ENCODE peak calls at places on chromosomes 1 and 21, in six cellular contexts. One of them, this sample, is unnamed.

GRCh38 chr1:65703853-65704252 is 88.8 kb upstream of the PDE4B start:
- DNase-seq in tibial nerve: no peak
- DNase-seq in AG09319: no peak
- DNase-seq in NB4: no peak
- DNase-seq in BJ: no peak
- DNase-seq in endodermal cell: peak; percentile 58
- DNase-seq in this sample: no peak

GRCh38 chr1:59477286-59477685 is 180.4 kb downstream of the FGGY start:
- DNase-seq in BJ: peak; percentile 39
- DNase-seq in NB4: peak; percentile 90
- DNase-seq in AG09319: no peak
- DNase-seq in endodermal cell: no peak
- DNase-seq in tibial nerve: no peak
- DNase-seq in this sample: no peak

GRCh38 chr1:175481126-175482071 is 262.0 kb downstream of the TNR start:
- DNase-seq in AG09319: no peak
- DNase-seq in NB4: peak; percentile 38
- DNase-seq in tibial nerve: no peak
- DNase-seq in endodermal cell: no peak
- DNase-seq in BJ: no peak
- DNase-seq in this sample: no peak

GRCh38 chr21:14843991-14844390 is 220.8 kb downstream of the NRIP1 start:
- DNase-seq in BJ: no peak
- DNase-seq in AG09319: no peak
- DNase-seq in NB4: no peak
- DNase-seq in endodermal cell: no peak
- DNase-seq in tibial nerve: no peak
- DNase-seq in this sample: no peak

GRCh38 chr1:223175032-223175431 is 32.0 kb upstream of the TLR5 start:
- DNase-seq in endodermal cell: peak; percentile 62
- DNase-seq in AG09319: no peak
- DNase-seq in NB4: no peak
- DNase-seq in tibial nerve: no peak
- DNase-seq in BJ: no peak
- DNase-seq in this sample: no peak

GRCh38 chr1:194118086-194118485 is 931.7 kb upstream of the B3GALT2 start:
- DNase-seq in AG09319: no peak
- DNase-seq in NB4: no peak
- DNase-seq in endodermal cell: no peak
- DNase-seq in BJ: no peak
- DNase-seq in tibial nerve: no peak
- DNase-seq in this sample: no peak

GRCh38 chr1:160781129-160781808 is 14.7 kb upstream of the LY9 start:
- DNase-seq in AG09319: no peak
- DNase-seq in BJ: no peak
- DNase-seq in NB4: no peak
- DNase-seq in endodermal cell: no peak
- DNase-seq in tibial nerve: no peak
- DNase-seq in this sample: no peak

GRCh38 chr1:23751050-23751814 is 8.0 kb downstream of the ELOA start:
- DNase-seq in tibial nerve: no peak
- DNase-seq in BJ: no peak
- DNase-seq in NB4: peak; percentile 70
- DNase-seq in endodermal cell: peak; percentile 81
- DNase-seq in AG09319: no peak
- DNase-seq in this sample: no peak

GRCh38 chr1:2821970-2822620 is 20.6 kb upstream of the TTC34 start:
- DNase-seq in AG09319: no peak
- DNase-seq in tibial nerve: no peak
- DNase-seq in endodermal cell: no peak
- DNase-seq in BJ: no peak
- DNase-seq in NB4: peak; percentile 16
- DNase-seq in this sample: no peak

GRCh38 chr1:33875857-33876256 is 12.0 kb downstream of the HMGB4 start:
- DNase-seq in NB4: no peak
- DNase-seq in AG09319: no peak
- DNase-seq in BJ: no peak
- DNase-seq in tibial nerve: no peak
- DNase-seq in endodermal cell: no peak
- DNase-seq in this sample: no peak

GRCh38 chr1:26175346-26175745 is 1.9 kb upstream of the CNKSR1 start:
- DNase-seq in NB4: no peak
- DNase-seq in tibial nerve: no peak
- DNase-seq in endodermal cell: no peak
- DNase-seq in BJ: no peak
- DNase-seq in AG09319: no peak
- DNase-seq in this sample: no peak

GRCh38 chr1:26181586-26182371 is 4.5 kb downstream of the CNKSR1 start:
- DNase-seq in NB4: no peak
- DNase-seq in endodermal cell: no peak
- DNase-seq in tibial nerve: no peak
- DNase-seq in BJ: no peak
- DNase-seq in AG09319: no peak
- DNase-seq in this sample: peak; percentile 55

GRCh38 chr1:26182372-26182675 is 5.0 kb downstream of the CNKSR1 start:
- DNase-seq in NB4: no peak
- DNase-seq in AG09319: no peak
- DNase-seq in BJ: no peak
- DNase-seq in endodermal cell: no peak
- DNase-seq in tibial nerve: no peak
- DNase-seq in this sample: no peak

GRCh38 chr1:26180010-26180506 is 2.8 kb downstream of the CNKSR1 start:
- DNase-seq in NB4: no peak
- DNase-seq in AG09319: no peak
- DNase-seq in BJ: no peak
- DNase-seq in endodermal cell: no peak
- DNase-seq in tibial nerve: no peak
- DNase-seq in this sample: no peak

DNA sequence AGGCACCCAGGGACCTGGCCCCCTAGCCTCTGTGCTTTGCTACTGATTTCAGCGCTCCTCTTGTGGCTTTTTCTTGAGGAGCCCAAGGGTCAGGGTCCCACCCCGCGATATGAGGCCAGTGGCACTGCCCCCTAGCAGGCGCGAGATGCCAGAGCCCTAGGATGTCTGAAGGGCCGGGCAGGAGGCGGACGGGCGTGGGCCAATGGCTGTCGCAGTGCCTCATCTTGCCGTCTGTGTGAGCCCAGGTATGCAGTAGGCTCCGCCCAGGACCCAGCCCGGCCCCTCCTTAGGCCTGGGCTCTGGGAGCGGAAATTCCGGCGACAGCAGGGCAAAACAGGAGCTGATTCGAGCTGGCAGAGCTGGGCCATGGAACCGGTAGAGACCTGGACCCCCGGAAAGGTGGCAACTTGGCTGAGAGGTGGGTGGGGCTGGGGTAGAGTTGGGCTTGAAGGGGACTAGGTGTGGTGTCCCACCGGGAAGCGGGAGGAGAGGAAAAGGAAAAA is at the start of gene CNKSR1:
- DNase-seq in endodermal cell: peak; percentile 98
- DNase-seq in NB4: no peak
- DNase-seq in AG09319: no peak
- DNase-seq in BJ: no peak
- DNase-seq in tibial nerve: no peak
- DNase-seq in this sample: no peak
- TF ChIP-seq CTCF in endodermal cell: peak; percentile 72
- TF ChIP-seq CTCF in NB4: no peak
- TF ChIP-seq CTCF in AG09319: no peak
- TF ChIP-seq CTCF in BJ: no peak
- TF ChIP-seq CTCF in tibial nerve: no peak
- TF ChIP-seq CTCF in this sample: no peak

DNA sequence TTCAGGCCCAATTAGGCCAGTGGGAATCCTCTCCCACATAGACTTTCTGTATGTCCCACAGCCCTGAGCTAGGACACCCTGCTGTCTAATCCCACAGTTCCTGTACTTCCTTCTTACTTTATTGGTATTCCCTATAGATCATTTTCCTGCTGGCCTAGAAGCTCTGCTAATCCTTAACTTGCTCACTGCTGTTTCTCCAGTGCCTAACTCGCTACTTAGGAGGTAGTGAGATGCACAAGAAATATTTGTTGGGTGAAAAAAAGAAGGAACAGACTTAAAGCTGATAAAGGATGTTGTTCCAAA is 34.1 kb upstream of the FHAD1 start:
- DNase-seq in NB4: no peak
- DNase-seq in endodermal cell: no peak
- DNase-seq in AG09319: no peak
- DNase-seq in BJ: no peak
- DNase-seq in tibial nerve: no peak
- DNase-seq in this sample: no peak
- TF ChIP-seq CTCF in NB4: no peak
- TF ChIP-seq CTCF in endodermal cell: no peak
- TF ChIP-seq CTCF in AG09319: no peak
- TF ChIP-seq CTCF in BJ: no peak
- TF ChIP-seq CTCF in tibial nerve: no peak
- TF ChIP-seq CTCF in this sample: no peak

DNA sequence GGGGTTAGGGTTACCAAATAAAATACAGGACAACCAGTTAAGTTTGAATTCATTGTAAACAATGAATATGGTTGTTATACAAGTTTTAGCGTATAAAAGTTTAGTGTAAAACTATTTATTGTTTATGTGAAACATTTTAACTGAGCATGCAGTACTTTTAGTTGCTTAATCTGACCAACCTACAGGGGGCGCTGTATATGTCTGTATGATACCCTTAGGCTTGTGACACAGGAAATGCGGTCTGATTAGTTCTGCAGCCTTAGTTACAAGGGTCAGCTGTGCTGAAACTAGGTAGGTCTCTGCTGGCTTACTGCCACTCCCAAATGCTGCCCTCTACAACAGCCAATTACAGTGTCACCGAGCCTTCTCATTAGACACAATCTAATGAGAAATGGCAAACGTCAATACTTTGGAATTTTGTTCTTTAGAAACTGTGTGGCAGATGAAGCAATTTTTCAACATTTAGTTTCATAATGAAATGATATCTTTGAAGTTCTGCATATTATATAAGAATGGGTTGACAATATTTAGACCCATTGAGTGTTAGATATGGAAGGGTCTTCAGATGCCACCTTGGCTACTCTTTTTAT is 56.2 kb downstream of the NTNG1 start:
- DNase-seq in AG09319: no peak
- DNase-seq in BJ: no peak
- DNase-seq in tibial nerve: no peak
- DNase-seq in endodermal cell: peak; percentile 81
- DNase-seq in NB4: peak; percentile 74
- DNase-seq in this sample: no peak
- TF ChIP-seq CTCF in AG09319: peak; percentile 27
- TF ChIP-seq CTCF in BJ: peak; percentile 38
- TF ChIP-seq CTCF in tibial nerve: no peak
- TF ChIP-seq CTCF in endodermal cell: peak; percentile 91
- TF ChIP-seq CTCF in NB4: peak; percentile 54
- TF ChIP-seq CTCF in this sample: peak; percentile 18

GRCh38 chr21:44708213-44708865 is 3.0 kb downstream of the TSPEAR start:
- DNase-seq in BJ: no peak
- DNase-seq in AG09319: no peak
- DNase-seq in NB4: no peak
- DNase-seq in tibial nerve: no peak
- DNase-seq in endodermal cell: peak; percentile 73
- DNase-seq in this sample: no peak

GRCh38 chr21:44706706-44707615 is 4.4 kb downstream of the TSPEAR start:
- DNase-seq in endodermal cell: peak; percentile 74
- DNase-seq in NB4: no peak
- DNase-seq in BJ: no peak
- DNase-seq in AG09319: no peak
- DNase-seq in tibial nerve: no peak
- DNase-seq in this sample: no peak

GRCh38 chr21:44703731-44704635 is 7.0 kb downstream of the KRTAP10-12 start:
- DNase-seq in tibial nerve: no peak
- DNase-seq in endodermal cell: peak; percentile 68
- DNase-seq in BJ: no peak
- DNase-seq in AG09319: no peak
- DNase-seq in NB4: no peak
- DNase-seq in this sample: no peak

GRCh38 chr21:44704636-44705001 is 6.8 kb downstream of the TSPEAR start:
- DNase-seq in AG09319: no peak
- DNase-seq in BJ: no peak
- DNase-seq in endodermal cell: peak; percentile 86
- DNase-seq in NB4: no peak
- DNase-seq in tibial nerve: no peak
- DNase-seq in this sample: no peak

GRCh38 chr21:44706026-44706705 is 5.2 kb downstream of the TSPEAR start:
- DNase-seq in AG09319: no peak
- DNase-seq in BJ: no peak
- DNase-seq in endodermal cell: peak; percentile 76
- DNase-seq in NB4: no peak
- DNase-seq in tibial nerve: no peak
- DNase-seq in this sample: no peak
- TF ChIP-seq CTCF in AG09319: no peak
- TF ChIP-seq CTCF in BJ: no peak
- TF ChIP-seq CTCF in endodermal cell: no peak
- TF ChIP-seq CTCF in NB4: no peak
- TF ChIP-seq CTCF in tibial nerve: no peak
- TF ChIP-seq CTCF in this sample: no peak

GRCh38 chr1:119286587-119287181 is 81.9 kb upstream of the HAO2 start:
- DNase-seq in endodermal cell: peak; percentile 84
- DNase-seq in tibial nerve: no peak
- DNase-seq in AG09319: no peak
- DNase-seq in BJ: no peak
- DNase-seq in NB4: peak; percentile 53
- DNase-seq in this sample: no peak
- TF ChIP-seq CTCF in endodermal cell: peak; percentile 87
- TF ChIP-seq CTCF in tibial nerve: no peak
- TF ChIP-seq CTCF in AG09319: peak; percentile 45
- TF ChIP-seq CTCF in BJ: peak; percentile 44
- TF ChIP-seq CTCF in NB4: peak; percentile 49
- TF ChIP-seq CTCF in this sample: peak; percentile 74

DNA sequence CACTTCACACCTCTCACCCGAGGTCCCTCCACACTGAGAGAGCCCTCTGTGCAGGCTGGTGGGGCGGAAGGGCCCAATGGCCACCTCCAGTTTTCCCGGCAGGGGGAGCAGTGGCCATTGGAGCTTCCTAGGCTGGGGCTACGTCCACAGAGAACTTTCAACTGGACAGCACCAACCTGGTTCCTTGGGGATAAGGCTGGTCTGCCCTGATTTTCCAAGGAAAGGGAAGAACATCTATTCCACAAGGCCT is 20.3 kb upstream of the LAPTM5 start:
- DNase-seq in AG09319: no peak
- DNase-seq in BJ: no peak
- DNase-seq in NB4: no peak
- DNase-seq in tibial nerve: no peak
- DNase-seq in endodermal cell: no peak
- DNase-seq in this sample: no peak
- TF ChIP-seq CTCF in AG09319: no peak
- TF ChIP-seq CTCF in BJ: peak; percentile 38
- TF ChIP-seq CTCF in NB4: no peak
- TF ChIP-seq CTCF in tibial nerve: no peak
- TF ChIP-seq CTCF in endodermal cell: peak; percentile 52
- TF ChIP-seq CTCF in this sample: peak; percentile 6

GRCh38 chr1:150971583-150972416 is 2.8 kb downstream of the CERS2 start:
- DNase-seq in NB4: peak; percentile 42
- DNase-seq in endodermal cell: peak; percentile 81
- DNase-seq in BJ: no peak
- DNase-seq in AG09319: no peak
- DNase-seq in tibial nerve: no peak
- DNase-seq in this sample: no peak
- TF ChIP-seq CTCF in NB4: no peak
- TF ChIP-seq CTCF in endodermal cell: peak; percentile 47
- TF ChIP-seq CTCF in BJ: peak; percentile 7
- TF ChIP-seq CTCF in AG09319: no peak
- TF ChIP-seq CTCF in tibial nerve: no peak
- TF ChIP-seq CTCF in this sample: no peak

GRCh38 chr1:71074681-71075080 is 6.2 kb downstream of the ZRANB2 start:
- DNase-seq in BJ: no peak
- DNase-seq in tibial nerve: no peak
- DNase-seq in endodermal cell: no peak
- DNase-seq in NB4: no peak
- DNase-seq in AG09319: no peak
- DNase-seq in this sample: no peak
- TF ChIP-seq CTCF in BJ: no peak
- TF ChIP-seq CTCF in tibial nerve: no peak
- TF ChIP-seq CTCF in endodermal cell: no peak
- TF ChIP-seq CTCF in NB4: no peak
- TF ChIP-seq CTCF in AG09319: no peak
- TF ChIP-seq CTCF in this sample: no peak